ENCODE peak calls at places on chromosomes 16 and 17, in four cellular contexts. One of them, this sample, is unnamed.

GRCh38 chr17:46756861-46757260 is 61.6 kb downstream of the WNT3 start:
- DNase-seq in HCT116: no peak
- DNase-seq in GM12878: no peak
- DNase-seq in K562: no peak
- DNase-seq in this sample: no peak

GRCh38 chr17:27566673-27567562 is 64.1 kb upstream of the LGALS9 start:
- DNase-seq in K562: peak
- DNase-seq in GM12878: no peak
- DNase-seq in HCT116: no peak
- DNase-seq in this sample: no peak

GRCh38 chr16:69469807-69470561 is 45.6 kb downstream of the CYB5B start:
- DNase-seq in HCT116: no peak
- DNase-seq in K562: no peak
- DNase-seq in GM12878: peak
- DNase-seq in this sample: no peak

GRCh38 chr16:3961449-3961849 is 80.9 kb upstream of the CREBBP start:
- DNase-seq in GM12878: no peak
- DNase-seq in K562: no peak
- DNase-seq in HCT116: no peak
- DNase-seq in this sample: no peak

GRCh38 chr17:12664894-12665262 is 812 bp upstream of the MYOCD start:
- DNase-seq in HCT116: no peak
- DNase-seq in GM12878: no peak
- DNase-seq in K562: no peak
- DNase-seq in this sample: no peak

GRCh38 chr16:30472328-30472942 is at the start of gene ITGAL:
- DNase-seq in HCT116: no peak
- DNase-seq in GM12878: peak
- DNase-seq in K562: no peak
- DNase-seq in this sample: no peak

GRCh38 chr17:77628035-77628434 is 330.5 kb upstream of the TNRC6C start:
- DNase-seq in HCT116: no peak
- DNase-seq in GM12878: no peak
- DNase-seq in K562: no peak
- DNase-seq in this sample: no peak

GRCh38 chr17:81057079-81057730 is 22.3 kb downstream of the BAIAP2 start:
- DNase-seq in GM12878: no peak
- DNase-seq in HCT116: no peak
- DNase-seq in K562: peak
- DNase-seq in this sample: no peak

GRCh38 chr17:70677783-70678647 is 508.7 kb downstream of the KCNJ2 start:
- DNase-seq in K562: no peak
- DNase-seq in HCT116: no peak
- DNase-seq in GM12878: no peak
- DNase-seq in this sample: no peak

GRCh38 chr16:58508671-58509251 is 6.6 kb upstream of the SETD6 start:
- DNase-seq in GM12878: no peak
- DNase-seq in HCT116: no peak
- DNase-seq in K562: no peak
- DNase-seq in this sample: no peak

DNA sequence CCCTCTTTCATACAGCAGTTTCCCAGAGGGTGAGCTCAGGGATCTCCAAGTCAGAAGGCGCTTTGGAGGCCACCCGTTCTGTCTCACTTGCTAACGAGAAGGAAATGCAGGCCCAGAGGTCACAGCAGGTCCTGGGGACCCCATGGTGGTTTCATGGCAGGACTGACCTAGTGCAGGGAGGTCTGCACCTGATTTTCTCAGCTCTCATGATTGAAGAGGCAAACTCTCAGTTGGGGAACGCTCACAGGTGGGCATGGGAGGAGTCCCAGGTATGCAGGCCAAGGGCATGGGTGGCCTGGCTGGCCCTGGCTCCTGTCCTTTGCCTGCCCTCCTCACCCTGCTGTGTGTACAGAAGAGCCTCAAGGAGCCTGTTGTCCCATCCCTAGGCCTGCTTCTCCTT is 37.3 kb upstream of the DOC2B start:
- DNase-seq in K562: no peak
- DNase-seq in HCT116: no peak
- DNase-seq in GM12878: no peak
- DNase-seq in this sample: no peak
- TF ChIP-seq EGR1 in K562: no peak
- TF ChIP-seq EGR1 in HCT116: no peak
- TF ChIP-seq EGR1 in GM12878: no peak
- TF ChIP-seq EGR1 in this sample: no peak

GRCh38 chr17:60158751-60159478 is 9.1 kb downstream of the CA4 start:
- DNase-seq in HCT116: no peak
- DNase-seq in K562: no peak
- DNase-seq in GM12878: no peak
- DNase-seq in this sample: no peak
- TF ChIP-seq EGR1 in HCT116: no peak
- TF ChIP-seq EGR1 in K562: no peak
- TF ChIP-seq EGR1 in GM12878: no peak
- TF ChIP-seq EGR1 in this sample: no peak

GRCh38 chr16:52747196-52747595 is 200.3 kb upstream of the TOX3 start:
- DNase-seq in K562: no peak
- DNase-seq in GM12878: no peak
- DNase-seq in HCT116: no peak
- DNase-seq in this sample: no peak
- TF ChIP-seq EGR1 in K562: no peak
- TF ChIP-seq EGR1 in GM12878: no peak
- TF ChIP-seq EGR1 in HCT116: no peak
- TF ChIP-seq EGR1 in this sample: no peak

GRCh38 chr16:85308585-85309540 is 196.6 kb upstream of the CIBAR2 start:
- DNase-seq in GM12878: no peak
- DNase-seq in HCT116: no peak
- DNase-seq in K562: no peak
- DNase-seq in this sample: no peak

GRCh38 chr16:85306793-85307551 is 194.7 kb upstream of the CIBAR2 start:
- DNase-seq in HCT116: no peak
- DNase-seq in K562: no peak
- DNase-seq in GM12878: no peak
- DNase-seq in this sample: no peak

GRCh38 chr16:85304337-85304736 is 192.1 kb upstream of the CIBAR2 start:
- DNase-seq in K562: no peak
- DNase-seq in HCT116: no peak
- DNase-seq in GM12878: no peak
- DNase-seq in this sample: no peak

GRCh38 chr16:85307552-85308364 is 195.5 kb upstream of the CIBAR2 start:
- DNase-seq in HCT116: no peak
- DNase-seq in GM12878: no peak
- DNase-seq in K562: no peak
- DNase-seq in this sample: no peak

GRCh38 chr16:85306071-85306792 is 194.0 kb upstream of the CIBAR2 start:
- DNase-seq in K562: peak
- DNase-seq in HCT116: peak
- DNase-seq in GM12878: peak
- DNase-seq in this sample: no peak
- TF ChIP-seq EGR1 in K562: no peak
- TF ChIP-seq EGR1 in HCT116: no peak
- TF ChIP-seq EGR1 in GM12878: no peak
- TF ChIP-seq EGR1 in this sample: no peak

GRCh38 chr16:88927661-88928060 is 49.3 kb downstream of the CBFA2T3 start:
- DNase-seq in K562: no peak
- DNase-seq in HCT116: no peak
- DNase-seq in GM12878: no peak
- DNase-seq in this sample: no peak
- TF ChIP-seq EGR1 in K562: no peak
- TF ChIP-seq EGR1 in HCT116: no peak
- TF ChIP-seq EGR1 in GM12878: no peak
- TF ChIP-seq EGR1 in this sample: no peak

GRCh38 chr16:82991941-82992675 is 365.3 kb downstream of the CDH13 start:
- DNase-seq in HCT116: no peak
- DNase-seq in GM12878: no peak
- DNase-seq in K562: no peak
- DNase-seq in this sample: no peak

GRCh38 chr16:82983390-82983789 is 356.6 kb downstream of the CDH13 start:
- DNase-seq in HCT116: no peak
- DNase-seq in K562: no peak
- DNase-seq in GM12878: no peak
- DNase-seq in this sample: no peak

GRCh38 chr16:82990155-82990554 is 363.4 kb downstream of the CDH13 start:
- DNase-seq in GM12878: no peak
- DNase-seq in HCT116: no peak
- DNase-seq in K562: no peak
- DNase-seq in this sample: no peak

GRCh38 chr16:82991435-82991834 is 364.7 kb downstream of the CDH13 start:
- DNase-seq in GM12878: no peak
- DNase-seq in HCT116: no peak
- DNase-seq in K562: no peak
- DNase-seq in this sample: no peak

GRCh38 chr16:82987767-82988166 is 361.0 kb downstream of the CDH13 start:
- DNase-seq in GM12878: no peak
- DNase-seq in K562: no peak
- DNase-seq in HCT116: no peak
- DNase-seq in this sample: no peak
- TF ChIP-seq EGR1 in GM12878: no peak
- TF ChIP-seq EGR1 in K562: no peak
- TF ChIP-seq EGR1 in HCT116: no peak
- TF ChIP-seq EGR1 in this sample: no peak

GRCh38 chr17:72563952-72564351 is 443.1 kb downstream of the SOX9 start:
- DNase-seq in GM12878: no peak
- DNase-seq in HCT116: no peak
- DNase-seq in K562: no peak
- DNase-seq in this sample: no peak

GRCh38 chr17:72560303-72561247 is 439.8 kb downstream of the SOX9 start:
- DNase-seq in GM12878: no peak
- DNase-seq in HCT116: peak
- DNase-seq in K562: peak
- DNase-seq in this sample: no peak

GRCh38 chr17:72561266-72561665 is 440.4 kb downstream of the SOX9 start:
- DNase-seq in HCT116: no peak
- DNase-seq in K562: no peak
- DNase-seq in GM12878: no peak
- DNase-seq in this sample: no peak

GRCh38 chr17:72561680-72562079 is 440.9 kb downstream of the SOX9 start:
- DNase-seq in GM12878: no peak
- DNase-seq in K562: no peak
- DNase-seq in HCT116: no peak
- DNase-seq in this sample: no peak

DNA sequence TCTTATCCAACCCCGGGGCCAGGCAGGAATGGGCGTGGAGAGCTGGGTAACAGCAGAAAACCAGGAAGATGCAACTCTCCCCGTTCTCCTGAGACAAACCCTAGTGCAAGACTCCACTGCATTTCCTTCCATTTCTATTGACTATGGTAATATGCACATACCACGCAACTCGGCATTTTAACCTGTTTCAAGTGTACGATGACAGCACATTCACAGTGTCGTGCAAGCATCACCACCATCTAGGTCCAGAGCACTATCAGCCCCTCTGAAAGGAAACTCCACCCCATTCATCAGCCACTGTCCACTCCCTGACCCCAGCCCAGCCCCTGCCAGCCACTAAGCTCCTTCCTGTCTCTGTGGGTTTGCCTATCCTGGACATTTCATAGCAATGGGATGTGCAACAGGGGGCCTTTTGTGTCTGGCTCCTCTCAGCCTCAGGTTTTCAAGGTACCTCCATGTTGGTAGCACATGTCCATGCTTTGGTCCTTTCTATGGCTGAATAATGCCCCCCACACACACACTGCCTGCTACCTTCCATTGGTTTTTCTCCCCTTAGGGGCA is 441.9 kb downstream of the SOX9 start:
- DNase-seq in K562: no peak
- DNase-seq in HCT116: no peak
- DNase-seq in GM12878: no peak
- DNase-seq in this sample: no peak
- TF ChIP-seq EGR1 in K562: no peak
- TF ChIP-seq EGR1 in HCT116: no peak
- TF ChIP-seq EGR1 in GM12878: no peak
- TF ChIP-seq EGR1 in this sample: no peak

GRCh38 chr16:75099738-75100615 is 16.6 kb downstream of the LDHD start:
- DNase-seq in GM12878: no peak
- DNase-seq in HCT116: no peak
- DNase-seq in K562: no peak
- DNase-seq in this sample: no peak
- TF ChIP-seq EGR1 in GM12878: no peak
- TF ChIP-seq EGR1 in HCT116: no peak
- TF ChIP-seq EGR1 in K562: no peak
- TF ChIP-seq EGR1 in this sample: no peak

GRCh38 chr16:13307255-13307654 is 405.9 kb downstream of the SHISA9 start:
- DNase-seq in GM12878: no peak
- DNase-seq in K562: no peak
- DNase-seq in HCT116: no peak
- DNase-seq in this sample: no peak
- TF ChIP-seq EGR1 in GM12878: no peak
- TF ChIP-seq EGR1 in K562: no peak
- TF ChIP-seq EGR1 in HCT116: no peak
- TF ChIP-seq EGR1 in this sample: no peak

GRCh38 chr17:2243953-2244352 is 59.6 kb downstream of the SMG6 start:
- DNase-seq in GM12878: no peak
- DNase-seq in K562: no peak
- DNase-seq in HCT116: no peak
- DNase-seq in this sample: no peak

GRCh38 chr17:2239882-2240430 is 63.6 kb downstream of the SMG6 start:
- DNase-seq in HCT116: no peak
- DNase-seq in GM12878: peak
- DNase-seq in K562: peak
- DNase-seq in this sample: no peak

GRCh38 chr17:2239170-2239551 is 64.4 kb downstream of the SMG6 start:
- DNase-seq in GM12878: no peak
- DNase-seq in HCT116: no peak
- DNase-seq in K562: no peak
- DNase-seq in this sample: no peak

GRCh38 chr17:2240541-2240940 is 63.0 kb downstream of the SMG6 start:
- DNase-seq in GM12878: no peak
- DNase-seq in HCT116: no peak
- DNase-seq in K562: no peak
- DNase-seq in this sample: no peak

GRCh38 chr17:2241823-2242222 is 61.8 kb downstream of the SMG6 start:
- DNase-seq in K562: no peak
- DNase-seq in GM12878: no peak
- DNase-seq in HCT116: no peak
- DNase-seq in this sample: no peak
- TF ChIP-seq EGR1 in K562: no peak
- TF ChIP-seq EGR1 in GM12878: no peak
- TF ChIP-seq EGR1 in HCT116: no peak
- TF ChIP-seq EGR1 in this sample: no peak

This sample was measured in H1.